ENCODE peak calls at places on chromosomes 4 and X, in seven cellular contexts. S, X, R, F, J, Z and O are unnamed samples.

GRCh38 chr4:110088670-110089069 is 109.7 kb downstream of the ELOVL6 start:
- DNase-seq in F (no peak), X (no peak), R (no peak), Z (no peak), S (peak), J (peak), O (no peak)

GRCh38 chrX:153353416-153353815 is 19.5 kb downstream of the ZNF275 start:
- DNase-seq in S (no peak), X (no peak), F (no peak), R (no peak), J (no peak), Z (no peak), O (no peak)

GRCh38 chrX:39582091-39582490 is 515.7 kb downstream of the BCOR start:
- DNase-seq in R (no peak), J (no peak), S (peak), Z (no peak), X (no peak), F (no peak), O (no peak)

GRCh38 chr4:75015627-75016026 is 82.7 kb downstream of the PARM1 start:
- DNase-seq in J (no peak), F (no peak), X (no peak), Z (no peak), S (no peak), R (no peak), O (no peak)

GRCh38 chrX:115173181-115173580 is 16.0 kb upstream of the RBMXL3 start:
- DNase-seq in X (no peak), Z (no peak), S (no peak), R (no peak), F (no peak), J (no peak), O (peak)

GRCh38 chrX:101078716-101079115 is at the start of gene TMEM35A:
- DNase-seq in J (no peak), Z (no peak), F (no peak), X (no peak), S (no peak), R (peak), O (peak)

GRCh38 chr4:78940752-78941151 is 1.5 kb upstream of the PAQR3 start:
- DNase-seq in F (no peak), J (no peak), R (no peak), Z (no peak), S (no peak), X (no peak), O (no peak)

GRCh38 chr4:152308925-152309324 is 227.0 kb downstream of the FBXW7 start:
- DNase-seq in J (no peak), F (no peak), S (no peak), Z (no peak), R (peak), X (no peak), O (no peak)

GRCh38 chr4:171746418-171746817 is 66.8 kb upstream of the GALNTL6 start:
- DNase-seq in F (no peak), Z (no peak), J (no peak), X (no peak), R (no peak), S (no peak), O (no peak)

GRCh38 chrX:45527834-45528233 is 327.2 kb upstream of the DIPK2B start:
- DNase-seq in R (no peak), X (no peak), F (no peak), Z (no peak), S (no peak), J (no peak), O (no peak)
- TF ChIP-seq YY1 in R (no peak), X (no peak), F (no peak), Z (no peak), S (no peak), J (no peak), O (no peak)

GRCh38 chr4:30714408-30715031 is 5.6 kb upstream of the PCDH7 start:
- DNase-seq in J (no peak), F (no peak), X (peak), R (peak), S (peak), Z (peak), O (peak)
- TF ChIP-seq YY1 in J (no peak), F (no peak), X (no peak), R (no peak), S (peak), Z (no peak), O (no peak)

DNA sequence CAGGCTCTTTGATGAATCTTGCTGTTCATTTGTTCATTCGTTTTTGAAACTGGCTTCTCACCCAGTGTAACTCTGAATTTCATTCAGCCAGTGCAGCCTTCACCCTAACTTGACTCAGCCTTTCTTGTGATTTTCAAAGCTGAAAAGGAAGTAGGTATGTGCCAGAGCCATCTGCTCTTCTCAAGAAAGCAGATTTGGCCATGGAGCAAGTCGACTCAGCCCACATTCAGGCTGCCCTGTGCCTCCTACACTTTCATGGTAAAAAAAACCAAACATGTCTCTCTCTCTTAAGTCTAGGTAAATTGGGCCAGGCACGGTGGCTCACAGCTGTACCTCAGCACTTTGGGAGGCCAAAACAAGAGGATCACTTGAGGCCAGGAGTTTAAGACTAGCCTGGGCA is 56.2 kb upstream of the NOCT start:
- DNase-seq in Z (no peak), F (no peak), R (no peak), J (no peak), X (no peak), S (no peak), O (no peak)
- TF ChIP-seq YY1 in Z (no peak), F (no peak), R (no peak), J (no peak), X (no peak), S (no peak), O (no peak)

GRCh38 chrX:48558270-48558669 is 16.0 kb upstream of the RBM3 start:
- DNase-seq in X (no peak), S (no peak), R (no peak), Z (no peak), J (no peak), F (no peak), O (no peak)
- TF ChIP-seq YY1 in X (no peak), S (no peak), R (no peak), Z (no peak), J (no peak), F (no peak), O (no peak)

GRCh38 chr4:87521757-87522374 is 7.3 kb downstream of the SPARCL1 start:
- DNase-seq in Z (no peak), F (no peak), X (no peak), S (peak), J (no peak), R (no peak), O (no peak)
- TF ChIP-seq YY1 in Z (no peak), F (no peak), X (no peak), S (no peak), J (no peak), R (no peak), O (no peak)

GRCh38 chrX:44422631-44423030 is 79.2 kb upstream of the EFHC2 start:
- DNase-seq in R (no peak), J (no peak), F (no peak), Z (no peak), S (no peak), X (no peak), O (no peak)
- TF ChIP-seq YY1 in R (no peak), J (no peak), F (no peak), Z (no peak), S (no peak), X (no peak), O (no peak)

DNA sequence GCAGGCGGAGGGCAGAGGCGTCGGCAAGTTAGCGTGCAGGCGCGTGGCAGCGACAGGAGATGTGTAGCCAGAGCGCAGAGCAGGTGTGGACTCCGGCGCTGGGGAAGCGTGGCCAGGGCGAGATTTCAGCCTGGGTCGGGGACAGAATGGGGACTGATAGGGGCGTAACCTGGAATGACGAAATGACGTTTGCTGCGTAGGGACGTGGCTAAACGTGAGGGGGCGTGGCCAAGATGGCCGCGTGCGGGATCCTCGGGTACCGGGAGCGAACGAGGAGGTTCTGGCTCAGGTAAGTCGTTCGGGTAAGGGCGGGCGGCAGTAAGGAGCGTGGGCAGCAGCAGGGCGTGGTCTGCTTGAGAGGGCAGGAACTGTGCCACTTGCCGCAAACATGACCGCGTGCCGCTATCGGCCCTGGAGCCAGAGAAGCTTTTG is 10.9 kb upstream of the CLTRN start:
- DNase-seq in Z (no peak), R (peak), X (peak), S (peak), J (no peak), F (no peak), O (peak)
- TF ChIP-seq YY1 in Z (peak), R (peak), X (peak), S (peak), J (peak), F (peak), O (peak)